ENCODE peak calls at places on chromosomes 5 and 9, in nine cellular contexts. J is choroid plexus epithelial cell, F is coronary artery, D is GM12865, X is A549, H is lower lobe of right lung, E is endothelial cell, G is HCT116, Q is omental fat pad. S is an unnamed sample.

GRCh38 chr5:89991592-89991991 is 418.0 kb downstream of the CETN3 start:
- DNase-seq in J (no peak), F (no peak), D (peak), X (no peak), H (no peak), E (no peak), G (no peak), Q (no peak), S (no peak)

GRCh38 chr5:135553688-135554462 is 18.1 kb upstream of the NEUROG1 start:
- DNase-seq in J (peak), F (no peak), D (no peak), X (peak), H (no peak), E (peak), G (peak), Q (no peak), S (peak)

GRCh38 chr9:131672451-131672850 is 67.4 kb downstream of the RAPGEF1 start:
- DNase-seq in J (no peak), F (no peak), D (no peak), X (no peak), H (no peak), E (no peak), G (no peak), Q (no peak), S (no peak)

GRCh38 chr9:27198175-27198574 is 89.2 kb downstream of the TEK start:
- DNase-seq in J (no peak), F (no peak), D (no peak), X (no peak), H (no peak), E (no peak), G (peak), Q (no peak), S (no peak)

GRCh38 chr9:131530546-131530929 is 525 bp downstream of the UCK1 start:
- DNase-seq in J (peak), F (no peak), D (peak), X (peak), H (peak), E (peak), G (no peak), Q (no peak), S (peak)

GRCh38 chr5:139708877-139709586 is 60.9 kb downstream of the CXXC5 start:
- DNase-seq in J (peak), F (peak), D (no peak), X (no peak), H (peak), E (peak), G (no peak), Q (no peak), S (peak)

GRCh38 chr5:91089758-91090157 is 293.4 kb downstream of the ARRDC3 start:
- DNase-seq in J (no peak), F (no peak), D (no peak), X (no peak), H (no peak), E (no peak), G (no peak), Q (no peak), S (no peak)

GRCh38 chr5:125912028-125912427 is 511.2 kb upstream of the GRAMD2B start:
- DNase-seq in J (no peak), F (no peak), D (no peak), X (no peak), H (no peak), E (no peak), G (no peak), Q (no peak), S (no peak)

GRCh38 chr5:101977729-101978345 is 318.2 kb downstream of the SLCO4C1 start:
- DNase-seq in J (peak), F (no peak), D (peak), X (peak), H (no peak), E (peak), G (peak), Q (no peak), S (peak)

GRCh38 chr5:103397996-103398581 is 139.5 kb downstream of the MACIR start:
- DNase-seq in J (no peak), F (no peak), D (no peak), X (no peak), H (no peak), E (no peak), G (no peak), Q (no peak), S (no peak)

GRCh38 chr9:97704327-97704677 is 7.2 kb upstream of the XPA start:
- DNase-seq in J (no peak), F (no peak), D (no peak), X (no peak), H (no peak), E (no peak), G (no peak), Q (no peak), S (no peak)

GRCh38 chr5:108762660-108763059 is 15.0 kb downstream of the FER start:
- DNase-seq in J (no peak), F (no peak), D (no peak), X (no peak), H (no peak), E (no peak), G (no peak), Q (no peak), S (no peak)

GRCh38 chr5:133992429-133993151 is 12.2 kb downstream of the VDAC1 start:
- DNase-seq in J (no peak), F (no peak), D (no peak), X (no peak), H (no peak), E (no peak), G (no peak), Q (no peak), S (no peak)

GRCh38 chr5:149172261-149172660 is 31.0 kb downstream of the ABLIM3 start:
- DNase-seq in J (peak), F (no peak), D (peak), X (no peak), H (no peak), E (no peak), G (no peak), Q (no peak), S (no peak)

GRCh38 chr9:20753761-20754160 is 69.7 kb downstream of the FOCAD start:
- DNase-seq in J (peak), F (no peak), D (no peak), X (no peak), H (no peak), E (no peak), G (no peak), Q (no peak), S (no peak)

GRCh38 chr5:140631063-140631462 is 1.9 kb downstream of the CD14 start:
- DNase-seq in J (no peak), F (no peak), D (no peak), X (no peak), H (no peak), E (no peak), G (no peak), Q (no peak), S (no peak)

GRCh38 chr5:169270827-169271226 is 30.1 kb downstream of the SLIT3 start:
- DNase-seq in J (no peak), F (no peak), D (no peak), X (no peak), H (no peak), E (no peak), G (no peak), Q (no peak), S (no peak)

GRCh38 chr9:109156705-109157104 is 10.3 kb downstream of the FRRS1L start:
- DNase-seq in J (no peak), F (no peak), D (no peak), X (no peak), H (no peak), E (no peak), G (no peak), Q (no peak), S (no peak)

GRCh38 chr5:151068571-151069197 is 12.2 kb downstream of the TNIP1 start:
- DNase-seq in J (no peak), F (no peak), D (peak), X (no peak), H (no peak), E (no peak), G (no peak), Q (no peak), S (no peak)

GRCh38 chr9:129235931-129236331 is 57.9 kb upstream of the IER5L start:
- DNase-seq in J (no peak), F (no peak), D (peak), X (no peak), H (peak), E (no peak), G (no peak), Q (no peak), S (no peak)

GRCh38 chr5:54457094-54457531 is 1.6 kb downstream of the HSPB3 start:
- DNase-seq in J (peak), F (no peak), D (no peak), X (peak), H (no peak), E (no peak), G (no peak), Q (no peak), S (no peak)

GRCh38 chr9:109705515-109705914 is 74.5 kb upstream of the PALM2AKAP2 start:
- DNase-seq in J (peak), F (no peak), D (no peak), X (no peak), H (no peak), E (no peak), G (peak), Q (no peak), S (no peak)

GRCh38 chr5:55426455-55426854 is 108.3 kb downstream of the PLPP1 start:
- DNase-seq in J (no peak), F (no peak), D (no peak), X (no peak), H (no peak), E (no peak), G (no peak), Q (no peak), S (no peak)

GRCh38 chr5:25948278-25948677 is 1090.1 kb downstream of the CDH9 start:
- DNase-seq in J (no peak), F (no peak), D (no peak), X (no peak), H (no peak), E (no peak), G (no peak), Q (no peak), S (no peak)

GRCh38 chr9:70817306-70817705 is 304.1 kb downstream of the TRPM3 start:
- DNase-seq in J (no peak), F (no peak), D (no peak), X (no peak), H (no peak), E (no peak), G (no peak), Q (no peak), S (no peak)

GRCh38 chr9:88085481-88085880 is 52.8 kb downstream of the SPATA31C2 start:
- DNase-seq in J (no peak), F (no peak), D (no peak), X (no peak), H (no peak), E (no peak), G (no peak), Q (no peak), S (no peak)

GRCh38 chr9:6538666-6539071 is 106.9 kb downstream of the GLDC start:
- DNase-seq in J (peak), F (no peak), D (no peak), X (no peak), H (no peak), E (no peak), G (no peak), Q (no peak), S (no peak)

GRCh38 chr5:14551211-14551610 is 30.4 kb upstream of the OTULINL start:
- DNase-seq in J (no peak), F (no peak), D (no peak), X (no peak), H (no peak), E (no peak), G (no peak), Q (no peak), S (no peak)

GRCh38 chr5:137753227-137753985 is 757 bp downstream of the HNRNPA0 start:
- DNase-seq in J (peak), F (peak), D (peak), X (no peak), H (peak), E (peak), G (no peak), Q (peak), S (peak)

GRCh38 chr5:33381243-33381642 is 59.5 kb upstream of the TARS1 start:
- DNase-seq in J (no peak), F (no peak), D (no peak), X (no peak), H (no peak), E (no peak), G (no peak), Q (no peak), S (no peak)

GRCh38 chr9:93212409-93212808 is 28.5 kb downstream of the WNK2 start:
- DNase-seq in J (no peak), F (no peak), D (no peak), X (no peak), H (no peak), E (no peak), G (no peak), Q (no peak), S (no peak)

GRCh38 chr9:4077499-4078102 is 222.3 kb downstream of the GLIS3 start:
- DNase-seq in J (peak), F (peak), D (peak), X (peak), H (peak), E (peak), G (peak), Q (peak), S (peak)

GRCh38 chr9:4070266-4070665 is 229.6 kb downstream of the GLIS3 start:
- DNase-seq in J (no peak), F (no peak), D (peak), X (no peak), H (no peak), E (no peak), G (no peak), Q (no peak), S (no peak)

GRCh38 chr9:4068914-4069313 is 231.0 kb downstream of the GLIS3 start:
- DNase-seq in J (no peak), F (no peak), D (no peak), X (no peak), H (no peak), E (no peak), G (no peak), Q (no peak), S (no peak)

GRCh38 chr9:4069457-4070162 is 230.3 kb downstream of the GLIS3 start:
- DNase-seq in J (no peak), F (no peak), D (no peak), X (no peak), H (no peak), E (no peak), G (no peak), Q (no peak), S (no peak)

GRCh38 chr9:4073371-4073770 is 226.5 kb downstream of the GLIS3 start:
- DNase-seq in J (no peak), F (no peak), D (peak), X (peak), H (no peak), E (peak), G (peak), Q (no peak), S (no peak)
- TF ChIP-seq CTCF in J (peak), F (no peak), D (peak), X (no peak), H (no peak), E (peak), G (peak), Q (no peak), S (peak)

GRCh38 chr9:33785914-33786313 is 9.4 kb upstream of the PRSS3 start:
- DNase-seq in J (peak), F (no peak), D (peak), X (no peak), H (no peak), E (no peak), G (no peak), Q (no peak), S (no peak)

GRCh38 chr9:33782395-33783152 is 12.8 kb upstream of the PRSS3 start:
- DNase-seq in J (peak), F (no peak), D (no peak), X (no peak), H (no peak), E (no peak), G (no peak), Q (no peak), S (no peak)

GRCh38 chr9:33791117-33791516 is 4.2 kb upstream of the PRSS3 start:
- DNase-seq in J (peak), F (no peak), D (no peak), X (no peak), H (no peak), E (no peak), G (peak), Q (no peak), S (no peak)

GRCh38 chr9:33787839-33788238 is 7.5 kb upstream of the PRSS3 start:
- DNase-seq in J (no peak), F (no peak), D (no peak), X (no peak), H (no peak), E (no peak), G (no peak), Q (no peak), S (no peak)
- TF ChIP-seq CTCF in J (no peak), F (no peak), D (no peak), X (no peak), H (no peak), E (no peak), G (no peak), Q (no peak), S (no peak)

DNA sequence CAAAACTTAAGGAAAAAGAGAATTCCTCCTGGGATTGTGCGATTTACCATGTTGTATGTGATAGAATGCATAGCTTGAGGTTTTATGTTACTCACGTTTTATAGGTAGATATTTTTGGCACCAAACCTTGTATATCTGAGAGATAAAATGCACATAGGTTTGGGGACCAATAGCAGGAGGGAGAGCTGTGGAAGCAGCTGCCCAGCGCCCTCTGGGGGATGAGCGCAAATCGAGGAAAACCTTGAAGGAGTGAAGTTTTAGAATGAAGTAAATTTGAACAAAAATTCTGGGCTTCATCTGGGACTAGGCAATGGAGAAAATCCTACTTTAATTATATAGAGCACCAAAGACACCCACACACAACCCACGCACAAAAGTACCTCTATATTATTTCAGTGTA is 197.0 kb downstream of the ADCY2 start:
- DNase-seq in J (no peak), F (no peak), D (peak), X (no peak), H (no peak), E (peak), G (no peak), Q (no peak), S (peak)
- TF ChIP-seq CTCF in J (no peak), F (no peak), D (peak), X (peak), H (peak), E (no peak), G (no peak), Q (no peak), S (peak)

DNA sequence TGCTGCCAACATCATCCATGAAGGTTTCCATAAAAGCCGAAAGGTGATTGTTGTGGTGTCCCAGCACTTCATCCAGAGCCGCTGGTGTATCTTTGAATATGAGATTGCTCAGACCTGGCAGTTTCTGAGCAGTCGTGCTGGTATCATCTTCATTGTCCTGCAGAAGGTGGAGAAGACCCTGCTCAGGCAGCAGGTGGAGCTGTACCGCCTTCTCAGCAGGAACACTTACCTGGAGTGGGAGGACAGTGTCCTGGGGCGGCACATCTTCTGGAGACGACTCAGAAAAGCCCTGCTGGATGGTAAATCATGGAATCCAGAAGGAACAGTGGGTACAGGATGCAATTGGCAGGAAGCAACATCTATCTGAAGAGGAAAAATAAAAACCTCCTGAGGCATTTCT is 10.1 kb downstream of the TLR4 start:
- DNase-seq in J (no peak), F (no peak), D (peak), X (no peak), H (no peak), E (no peak), G (no peak), Q (no peak), S (no peak)
- TF ChIP-seq CTCF in J (peak), F (no peak), D (peak), X (no peak), H (no peak), E (no peak), G (no peak), Q (no peak), S (no peak)

S was measured in nephron progenitor cell.